ENCODE peak calls at places on chromosomes 2 and 18, in five cellular contexts. A is suprapubic skin, B is A549, O is NB4, X is stomach. S is an unnamed sample.

GRCh38 chr2:69645026-69645425 is 1.5 kb upstream of the AAK1 start:
- DNase-seq in B (no peak), O (peak; percentile 58), A (no peak), X (no peak), S (no peak)

GRCh38 chr2:148534416-148535205 is 109.9 kb upstream of the EPC2 start:
- DNase-seq in X (no peak), O (peak; percentile 22), A (no peak), B (no peak), S (no peak)

GRCh38 chr2:24209389-24210105 is 34.7 kb downstream of the FAM228A start:
- DNase-seq in X (no peak), B (no peak), O (peak; percentile 14), A (no peak), S (no peak)

GRCh38 chr2:231069379-231070054 is 12.8 kb downstream of the PSMD1 start:
- DNase-seq in O (no peak), X (no peak), B (no peak), A (no peak), S (no peak)

GRCh38 chr2:221792971-221793670 is 221.0 kb upstream of the EPHA4 start:
- DNase-seq in A (no peak), O (no peak), B (no peak), X (no peak), S (no peak)

GRCh38 chr2:26011990-26012856 is 21.7 kb upstream of the RAB10 start:
- DNase-seq in O (peak; percentile 70), X (peak; percentile 80), B (peak; percentile 100), A (no peak), S (no peak)

GRCh38 chr2:232421189-232421785 is 14.6 kb downstream of the ALPG start:
- DNase-seq in O (no peak), X (no peak), B (no peak), A (peak; percentile 57), S (no peak)

GRCh38 chr2:166700079-166700478 is 188.2 kb upstream of the XIRP2 start:
- DNase-seq in X (no peak), O (no peak), B (no peak), A (no peak), S (no peak)

GRCh38 chr2:28643911-28644334 is 107.7 kb upstream of the PPP1CB start:
- DNase-seq in A (no peak), X (peak; percentile 48), B (no peak), O (no peak), S (no peak)

GRCh38 chr2:66714651-66715050 is 279.7 kb downstream of the MEIS1 start:
- DNase-seq in X (no peak), B (no peak), O (no peak), A (no peak), S (no peak)

GRCh38 chr2:180572346-180572745 is 408.1 kb upstream of the UBE2E3 start:
- DNase-seq in O (no peak), B (no peak), A (no peak), X (no peak), S (no peak)

GRCh38 chr2:158539176-158539895 is 82.6 kb downstream of the PKP4 start:
- DNase-seq in O (no peak), X (no peak), A (no peak), B (peak; percentile 59), S (no peak)

GRCh38 chr2:117536139-117536538 is 278.4 kb upstream of the DDX18 start:
- DNase-seq in X (no peak), O (peak; percentile 17), B (peak; percentile 3), A (no peak), S (no peak)

GRCh38 chr2:109399061-109399460 is 214.7 kb downstream of the SEPTIN10 start:
- DNase-seq in X (no peak), O (no peak), A (no peak), B (no peak), S (no peak)

GRCh38 chr2:193818801-193819499 is 1624.2 kb upstream of the TMEFF2 start:
- DNase-seq in O (no peak), A (no peak), B (no peak), X (no peak), S (no peak)

GRCh38 chr18:7577706-7578105 is 10.6 kb downstream of the PTPRM start:
- DNase-seq in B (peak; percentile 39), X (no peak), A (no peak), O (no peak), S (no peak)

GRCh38 chr2:219406861-219407230 is 11.3 kb upstream of the DES start:
- DNase-seq in A (no peak), X (no peak), B (peak; percentile 22), O (no peak), S (no peak)

GRCh38 chr2:174629514-174629913 is 31.9 kb upstream of the WIPF1 start:
- DNase-seq in O (no peak), B (no peak), X (no peak), A (no peak), S (no peak)

GRCh38 chr2:83238111-83238510 is 1221.0 kb downstream of the SUCLG1 start:
- DNase-seq in X (no peak), B (no peak), O (no peak), A (no peak), S (no peak)

GRCh38 chr2:160064916-160065315 is 2.5 kb upstream of the PLA2R1 start:
- DNase-seq in A (no peak), O (no peak), X (no peak), B (no peak), S (no peak)

GRCh38 chr18:3251249-3251962 is 3.8 kb downstream of the MYL12A start:
- DNase-seq in A (no peak), B (no peak), O (no peak), X (no peak), S (no peak)

GRCh38 chr18:3248670-3249359 is 1.2 kb downstream of the MYL12A start:
- DNase-seq in O (peak; percentile 71), B (peak; percentile 70), A (no peak), X (no peak), S (no peak)

GRCh38 chr18:3248062-3248669 is 565 bp downstream of the MYL12A start:
- DNase-seq in A (no peak), B (no peak), O (peak; percentile 65), X (no peak), S (no peak)

GRCh38 chr18:3251963-3252277 is 4.3 kb downstream of the MYL12A start:
- DNase-seq in B (no peak), X (no peak), A (no peak), O (no peak), S (no peak)

DNA sequence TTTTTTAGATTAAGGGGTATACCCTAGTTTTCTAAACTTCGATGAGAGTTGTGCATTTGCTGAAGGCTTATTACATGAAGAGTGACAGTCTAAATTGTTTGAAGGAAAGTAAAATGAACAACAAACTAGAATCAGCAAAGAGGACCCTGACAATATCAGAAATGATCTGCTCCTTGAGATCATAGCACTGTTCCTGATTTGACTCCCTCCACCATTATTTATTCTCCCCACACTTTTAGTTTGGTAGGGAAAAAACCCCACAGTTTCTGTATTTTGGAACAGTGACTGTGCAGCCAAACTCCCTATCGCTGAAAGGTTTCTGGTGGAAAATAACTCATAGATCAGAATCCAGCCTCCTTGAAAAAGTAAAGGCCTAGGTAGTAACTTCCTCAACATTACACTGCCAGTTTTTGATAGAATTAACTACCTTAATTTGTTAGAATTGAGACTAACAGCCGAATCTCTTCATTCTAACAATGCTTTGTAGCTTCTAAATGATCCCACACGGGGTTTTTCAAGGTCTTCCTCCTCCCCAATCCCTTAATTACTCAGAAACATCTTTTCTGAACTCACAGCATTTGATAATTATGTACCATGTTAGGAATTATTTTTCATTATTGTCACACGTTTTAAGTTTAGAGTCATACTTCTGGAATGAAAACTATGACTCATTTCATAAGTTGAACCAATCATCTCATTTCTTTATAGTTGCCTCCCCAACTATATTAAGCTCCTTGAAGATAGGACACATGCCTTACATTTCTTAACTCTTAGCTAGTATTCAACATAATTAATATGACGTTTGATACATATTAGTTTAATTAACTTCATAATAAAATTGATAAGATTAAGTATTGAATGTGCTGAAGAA is 2.9 kb downstream of the MYL12A start:
- DNase-seq in A (no peak), B (no peak), X (no peak), O (no peak), S (no peak)
- TF ChIP-seq POLR2A in A (no peak), B (no peak), X (no peak), O (no peak), S (no peak)

GRCh38 chr18:45320724-45321123 is 294.6 kb upstream of the SLC14A2 start:
- DNase-seq in O (no peak), B (no peak), A (no peak), X (no peak), S (no peak)
- TF ChIP-seq POLR2A in O (no peak), B (no peak), A (no peak), X (no peak), S (no peak)

DNA sequence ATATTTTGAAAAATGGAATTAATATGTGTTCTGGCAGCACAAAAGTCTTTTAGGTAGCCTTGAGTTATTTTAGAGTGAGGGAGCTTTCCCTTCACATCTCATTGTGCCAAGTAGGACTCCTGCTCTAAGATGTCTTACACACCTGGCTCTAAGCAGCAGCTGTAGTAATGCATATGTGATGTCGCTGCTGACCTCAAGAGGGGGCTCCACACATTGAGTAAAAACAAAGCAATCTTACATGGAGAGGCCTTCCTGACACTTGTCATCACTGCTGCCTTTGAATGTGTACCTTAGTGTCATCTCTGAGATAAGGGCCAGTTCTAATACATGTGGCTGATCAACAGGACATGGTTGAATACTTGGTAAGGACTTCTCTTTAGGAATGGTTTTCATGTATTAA is 75.8 kb downstream of the ACTR3 start:
- DNase-seq in O (peak; percentile 61), X (no peak), A (no peak), B (peak; percentile 72), S (no peak)
- TF ChIP-seq POLR2A in O (no peak), X (no peak), A (no peak), B (no peak), S (no peak)

DNA sequence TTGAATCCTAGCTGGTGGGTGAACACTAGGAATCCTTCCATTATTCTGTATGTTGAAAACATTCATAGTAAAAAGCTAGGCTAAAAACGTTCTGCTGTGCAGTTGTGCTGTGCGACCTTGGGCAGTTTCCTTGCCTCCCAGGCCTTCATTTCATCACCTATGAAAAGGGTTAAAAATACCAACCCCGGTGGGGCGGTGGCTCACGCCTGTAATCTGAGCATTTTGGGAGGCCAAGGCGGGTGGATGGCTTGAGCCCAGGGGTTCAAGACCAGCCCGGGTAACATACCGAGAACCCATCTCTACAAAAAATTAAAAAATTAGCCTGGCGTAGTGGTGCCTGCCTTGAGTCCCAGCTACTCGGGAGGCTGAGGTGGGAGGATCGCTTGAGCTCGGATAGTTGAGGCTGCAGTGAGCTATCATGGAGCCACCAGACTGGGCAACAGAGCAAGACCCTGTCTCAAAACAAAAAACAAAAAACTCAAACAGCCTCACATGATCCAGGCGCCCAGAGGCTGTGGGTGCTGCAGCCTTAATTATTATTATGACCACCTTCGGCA is 2.9 kb upstream of the RRM2 start:
- DNase-seq in A (no peak), O (no peak), X (no peak), B (no peak), S (no peak)
- TF ChIP-seq POLR2A in A (no peak), O (no peak), X (no peak), B (no peak), S (no peak)

GRCh38 chr2:1707771-1708351 is 36.5 kb downstream of the PXDN start:
- DNase-seq in B (no peak), X (no peak), A (no peak), O (peak; percentile 75), S (no peak)
- TF ChIP-seq POLR2A in B (no peak), X (no peak), A (no peak), O (no peak), S (no peak)

S was measured in GM12892.